ENCODE peak calls at places on chromosomes 5 and 9, in eight cellular contexts. G, S, P, O, T, A, U and E are unnamed samples. For H3K4me1, the result is how much of the 10 kb centered on the place peaks cover.

GRCh38 chr9:71662086-71662485 is 106.2 kb downstream of the CEMIP2 start:
- DNase-seq in P (no peak), U (no peak), S (no peak), A (no peak), T (no peak), G (no peak), O (no peak), E (no peak)

GRCh38 chr5:152092580-152092979 is 167.9 kb upstream of the GLRA1 start:
- DNase-seq in P (no peak), O (no peak), A (no peak), S (no peak), T (no peak), G (peak), U (no peak), E (no peak)

GRCh38 chr5:39058984-39059565 is 15.1 kb downstream of the RICTOR start:
- DNase-seq in A (no peak), S (no peak), G (no peak), P (no peak), U (no peak), O (no peak), T (no peak), E (no peak)

GRCh38 chr9:73643379-73644013 is 491.8 kb downstream of the ANXA1 start:
- DNase-seq in T (no peak), G (peak), A (no peak), O (no peak), U (no peak), S (no peak), P (no peak), E (no peak)

GRCh38 chr5:93915142-93915553 is 173.7 kb upstream of the POU5F2 start:
- DNase-seq in O (no peak), U (peak), S (no peak), P (no peak), A (peak), G (peak), T (no peak), E (no peak)

GRCh38 chr9:34310205-34310604 is 18.9 kb downstream of the KIF24 start:
- DNase-seq in U (peak), G (no peak), T (no peak), O (no peak), A (no peak), P (no peak), S (no peak), E (no peak)

GRCh38 chr9:29213374-29214161 is 1640.3 kb upstream of the C9orf72 start:
- DNase-seq in U (no peak), O (peak), G (no peak), T (peak), P (peak), A (no peak), S (no peak), E (no peak)

GRCh38 chr9:124764774-124765438 is 6.2 kb downstream of the NR6A1 start:
- DNase-seq in U (no peak), A (peak), T (no peak), P (no peak), O (no peak), S (no peak), G (peak), E (no peak)

GRCh38 chr9:119898316-119898715 is 529.1 kb upstream of the BRINP1 start:
- DNase-seq in S (no peak), T (no peak), G (no peak), O (no peak), P (no peak), A (no peak), U (no peak), E (no peak)

GRCh38 chr5:103021310-103021709 is 98.6 kb downstream of the GIN1 start:
- DNase-seq in S (no peak), A (no peak), U (peak), T (no peak), O (no peak), G (no peak), P (no peak), E (no peak)

GRCh38 chr9:76835571-76836283 is 70.2 kb downstream of the PRUNE2 start:
- DNase-seq in T (no peak), O (no peak), A (no peak), P (peak), S (peak), G (peak), U (peak), E (no peak)

GRCh38 chr5:100590867-100591266 is 55.7 kb downstream of the FAM174A start:
- DNase-seq in T (no peak), S (no peak), U (no peak), A (no peak), O (no peak), P (no peak), G (no peak), E (no peak)

GRCh38 chr5:31232273-31232888 is 38.9 kb downstream of the CDH6 start:
- DNase-seq in A (peak), O (no peak), T (peak), P (peak), U (peak), S (peak), G (peak), E (no peak)

GRCh38 chr9:88258012-88258411 is 119.7 kb upstream of the SPATA31C2 start:
- DNase-seq in U (peak), G (peak), O (no peak), S (peak), P (no peak), T (no peak), A (peak), E (no peak)

GRCh38 chr9:138105561-138106505 is 228.3 kb downstream of the CACNA1B start:
- DNase-seq in S (no peak), G (no peak), U (no peak), P (no peak), O (no peak), T (no peak), A (no peak), E (no peak)

GRCh38 chr9:70407081-70407503 is 7.4 kb downstream of the KLF9 start:
- DNase-seq in U (peak), T (no peak), O (no peak), A (peak), P (no peak), G (peak), S (no peak), E (no peak)

GRCh38 chr9:132572921-132573320 is 9.5 kb upstream of the BARHL1 start:
- DNase-seq in U (no peak), P (peak), G (peak), S (peak), T (no peak), O (no peak), A (no peak), E (no peak)

GRCh38 chr9:15135167-15135792 is 171.7 kb downstream of the TTC39B start:
- DNase-seq in T (peak), G (peak), S (peak), P (peak), U (peak), A (peak), O (peak), E (peak)

GRCh38 chr9:83167126-83167525 is 104.2 kb upstream of the RASEF start:
- DNase-seq in P (no peak), A (no peak), T (no peak), O (no peak), S (no peak), U (no peak), G (no peak), E (no peak)

GRCh38 chr9:72048850-72049249 is 11.6 kb downstream of the C9orf57 start:
- DNase-seq in A (no peak), G (no peak), T (no peak), P (no peak), U (peak), O (no peak), S (no peak), E (no peak)

GRCh38 chr9:17969232-17969631 is 390.4 kb downstream of the SH3GL2 start:
- DNase-seq in G (no peak), O (no peak), U (no peak), P (no peak), A (no peak), S (no peak), T (no peak), E (no peak)

GRCh38 chr5:39055760-39056393 is 18.3 kb downstream of the RICTOR start:
- DNase-seq in P (no peak), A (no peak), T (no peak), O (no peak), U (no peak), G (no peak), S (no peak), E (no peak)

GRCh38 chr5:169655353-169655752 is 18.3 kb downstream of the DOCK2 start:
- DNase-seq in T (no peak), P (no peak), A (no peak), U (no peak), S (no peak), G (no peak), O (no peak), E (no peak)

GRCh38 chr9:126965541-126966428 is 51.2 kb downstream of the RALGPS1 start:
- DNase-seq in P (peak), S (peak), A (peak), T (peak), U (peak), O (peak), G (peak), E (peak)

GRCh38 chr9:34675874-34676273 is 13.4 kb upstream of the CCL27 start:
- DNase-seq in G (peak), U (no peak), P (no peak), O (no peak), T (no peak), A (no peak), S (no peak), E (no peak)

GRCh38 chr5:160390787-160391696 is 8.8 kb downstream of the FAM200C start:
- DNase-seq in P (no peak), U (peak), A (peak), G (peak), O (no peak), T (no peak), S (no peak), E (no peak)

GRCh38 chr5:178404987-178405386 is 172.4 kb upstream of the PHYKPL start:
- DNase-seq in U (no peak), S (no peak), T (no peak), P (no peak), O (no peak), A (no peak), G (no peak), E (no peak)

GRCh38 chr9:36207016-36207415 is 16.3 kb downstream of the CLTA start:
- DNase-seq in U (peak), T (no peak), P (no peak), O (no peak), S (no peak), G (peak), A (peak), E (no peak)

GRCh38 chr5:112628219-112628618 is 109.5 kb upstream of the APC start:
- DNase-seq in A (no peak), S (no peak), U (no peak), O (no peak), P (no peak), G (no peak), T (no peak), E (no peak)

GRCh38 chr9:86974421-86974820 is 27.1 kb upstream of the GAS1 start:
- DNase-seq in S (no peak), O (no peak), G (peak), P (no peak), A (no peak), U (no peak), T (no peak), E (no peak)

GRCh38 chr9:86977205-86977835 is 30.0 kb upstream of the GAS1 start:
- DNase-seq in U (peak), G (peak), T (no peak), A (no peak), O (no peak), P (no peak), S (no peak), E (no peak)

GRCh38 chr9:86975571-86975970 is 28.3 kb upstream of the GAS1 start:
- DNase-seq in G (peak), O (no peak), S (no peak), A (no peak), P (no peak), T (no peak), U (no peak), E (no peak)

GRCh38 chr9:86978413-86978812 is 31.1 kb upstream of the GAS1 start:
- DNase-seq in U (peak), G (peak), S (no peak), A (no peak), T (no peak), P (no peak), O (no peak), E (no peak)

GRCh38 chr9:86975086-86975485 is 27.8 kb upstream of the GAS1 start:
- DNase-seq in S (no peak), U (no peak), O (no peak), P (no peak), T (no peak), A (no peak), G (no peak), E (no peak)
- H3K4me1 ChIP-seq in S (under half), U (under half), O (under half), P (under half), T (under half), A (under half), G (half or more), E (under half)

GRCh38 chr5:14267166-14267838 is 124.2 kb downstream of the TRIO start:
- DNase-seq in S (no peak), T (no peak), U (no peak), A (peak), G (no peak), P (no peak), O (no peak), E (no peak)

GRCh38 chr5:14264605-14265316 is 121.6 kb downstream of the TRIO start:
- DNase-seq in S (peak), A (peak), T (no peak), O (peak), U (peak), G (peak), P (peak), E (peak)

GRCh38 chr5:14266171-14266570 is 123.0 kb downstream of the TRIO start:
- DNase-seq in G (peak), U (no peak), P (no peak), T (no peak), S (no peak), O (no peak), A (no peak), E (no peak)

GRCh38 chr5:14266686-14267085 is 123.5 kb downstream of the TRIO start:
- DNase-seq in O (no peak), U (no peak), T (no peak), A (peak), S (no peak), G (peak), P (no peak), E (no peak)

GRCh38 chr5:14265574-14265973 is 122.4 kb downstream of the TRIO start:
- DNase-seq in U (peak), G (peak), S (no peak), O (no peak), T (no peak), P (no peak), A (peak), E (no peak)
- H3K4me1 ChIP-seq in U (half or more), G (half or more), S (under half), O (under half), T (under half), P (half or more), A (half or more), E (under half)

GRCh38 chr9:38022203-38022602 is 46.8 kb downstream of the SHB start:
- DNase-seq in O (no peak), T (no peak), G (no peak), S (no peak), P (no peak), A (no peak), U (no peak), E (no peak)
- H3K4me1 ChIP-seq in O (half or more), T (under half), G (half or more), S (under half), P (half or more), A (half or more), U (half or more), E (half or more)

GRCh38 chr9:134205636-134206316 is 41.4 kb upstream of the RNU6ATAC start:
- DNase-seq in O (no peak), A (peak), T (no peak), G (peak), U (peak), P (peak), S (peak), E (no peak)

GRCh38 chr9:134208981-134209725 is 44.8 kb upstream of the RNU6ATAC start:
- DNase-seq in A (no peak), P (peak), T (no peak), U (no peak), O (no peak), G (no peak), S (no peak), E (no peak)

GRCh38 chr9:134204991-134205578 is 40.7 kb upstream of the RNU6ATAC start:
- DNase-seq in S (peak), T (no peak), A (no peak), O (no peak), P (peak), G (peak), U (no peak), E (no peak)

GRCh38 chr9:134208310-134208841 is 44.0 kb upstream of the RNU6ATAC start:
- DNase-seq in S (peak), U (no peak), T (no peak), O (no peak), G (no peak), A (no peak), P (peak), E (no peak)

DNA sequence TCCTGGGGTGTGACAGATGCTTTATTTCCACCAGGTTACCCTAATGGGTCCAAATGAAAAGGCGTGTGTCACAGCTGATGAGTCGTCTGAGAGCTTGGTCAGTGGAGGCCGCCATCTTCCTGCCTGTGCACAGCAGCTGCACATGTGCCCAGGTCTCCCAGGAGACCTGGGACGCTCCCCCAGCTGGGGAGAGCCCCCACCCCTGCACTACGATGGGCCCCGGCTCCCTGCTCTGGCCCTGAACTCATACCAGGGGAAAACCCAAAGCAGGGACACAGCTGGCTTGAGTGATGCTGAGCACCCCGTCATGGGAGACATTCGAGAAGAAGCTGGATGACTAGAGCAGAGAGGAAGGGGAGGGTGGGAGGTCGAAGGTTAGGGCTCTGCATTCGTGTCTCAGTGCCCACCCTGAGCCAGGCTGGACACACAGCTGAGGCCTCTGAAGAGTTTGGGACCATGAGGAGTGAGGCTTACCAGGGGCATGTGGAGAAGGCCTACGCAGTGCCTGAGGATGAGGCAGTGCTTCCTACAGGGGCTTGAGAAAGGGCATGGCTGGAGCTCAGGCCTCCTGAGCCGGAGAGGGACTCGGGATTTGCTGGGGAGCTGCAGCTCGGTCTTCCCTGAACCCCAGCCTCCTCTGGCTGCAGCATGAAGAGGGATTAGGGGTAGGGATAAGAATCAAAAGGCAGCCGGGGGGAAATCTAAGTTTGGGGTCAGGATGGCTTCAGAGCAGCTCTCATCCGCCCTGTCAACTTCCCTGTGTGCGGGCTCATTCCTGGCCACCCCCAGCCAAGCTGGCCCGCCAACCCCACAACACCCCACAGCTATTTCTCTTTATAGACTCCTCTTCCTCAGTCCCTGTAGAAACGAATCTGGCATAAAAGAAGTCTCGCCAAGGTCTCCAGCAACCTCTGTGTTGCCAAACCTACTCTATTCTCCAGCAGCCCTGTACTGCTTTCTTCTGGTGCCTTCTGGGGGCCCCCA is 42.2 kb upstream of the RNU6ATAC start:
- DNase-seq in U (no peak), T (no peak), P (peak), A (no peak), O (no peak), S (peak), G (no peak), E (no peak)
- H3K4me1 ChIP-seq in U (under half), T (under half), P (under half), A (under half), O (under half), S (under half), G (under half), E (under half)

GRCh38 chr5:156396063-156396829 is 69.3 kb downstream of the SGCD start:
- DNase-seq in G (peak), O (no peak), U (peak), P (no peak), A (no peak), T (no peak), S (no peak), E (no peak)
- H3K4me1 ChIP-seq in G (under half), O (under half), U (under half), P (under half), A (under half), T (under half), S (under half), E (under half)